ENCODE peak calls at places on chromosomes 7 and 10, in seven cellular contexts. H is AG04450; N is ACHN; P is small intestine; K is AG08395; F is activated T-helper 1 cell treated with anti-CD3 and anti-CD28 coated beads, Interleukin-2, amount 50 U/mL, for 16 hours; T is GM12865. Z is an unnamed sample.

GRCh38 chr10:16843252-16843870 is 26.1 kb upstream of the RSU1 start:
- DNase-seq in H (peak), N (peak), P (peak), K (peak), F (no peak), T (peak), Z (no peak)

GRCh38 chr7:129188372-129188891 is at the start of gene SMO:
- DNase-seq in H (no peak), N (peak), P (no peak), K (peak), F (no peak), T (no peak), Z (no peak)

GRCh38 chr7:34849163-34849960 is 187.9 kb downstream of the DPY19L1 start:
- DNase-seq in H (no peak), N (peak), P (no peak), K (peak), F (no peak), T (no peak), Z (no peak)

GRCh38 chr10:1954339-1954738 is 217.0 kb upstream of the ADARB2 start:
- DNase-seq in H (no peak), N (no peak), P (no peak), K (no peak), F (no peak), T (no peak), Z (no peak)

GRCh38 chr10:5976689-5977470 is 463 bp downstream of the IL15RA start:
- DNase-seq in H (no peak), N (peak), P (peak), K (no peak), F (peak), T (peak), Z (peak)

GRCh38 chr7:150830957-150831356 is 21.4 kb upstream of the AOC1 start:
- DNase-seq in H (no peak), N (no peak), P (peak), K (no peak), F (no peak), T (no peak), Z (no peak)

GRCh38 chr10:37643187-37643586 is 214.2 kb downstream of the ZNF248 start:
- DNase-seq in H (no peak), N (no peak), P (no peak), K (no peak), F (no peak), T (no peak), Z (no peak)

GRCh38 chr7:44580945-44581344 is 1.1 kb downstream of the TMED4 start:
- DNase-seq in H (no peak), N (no peak), P (peak), K (no peak), F (no peak), T (no peak), Z (no peak)

GRCh38 chr7:29237483-29237882 is 42.9 kb downstream of the CHN2 start:
- DNase-seq in H (no peak), N (no peak), P (no peak), K (no peak), F (no peak), T (no peak), Z (no peak)

GRCh38 chr10:97921581-97922377 is 72.1 kb downstream of the GOLGA7B start:
- DNase-seq in H (no peak), N (no peak), P (no peak), K (no peak), F (no peak), T (no peak), Z (no peak)

GRCh38 chr10:18527692-18528091 is 123.7 kb downstream of the NSUN6 start:
- DNase-seq in H (peak), N (no peak), P (no peak), K (no peak), F (no peak), T (no peak), Z (no peak)

GRCh38 chr10:125001313-125002043 is 59.6 kb downstream of the ZRANB1 start:
- DNase-seq in H (no peak), N (no peak), P (no peak), K (no peak), F (no peak), T (no peak), Z (peak)